ENCODE peak calls at places on chromosomes 2 and 18, in eight cellular contexts. One of them, this sample, is unnamed.

GRCh38 chr18:39558658-39559057 is 1993.1 kb upstream of the CELF4 start:
- DNase-seq in activated B cell treated with CpG ODN at 0.5 μM for 24 hours: no peak
- DNase-seq in endodermal cell: no peak
- DNase-seq in activated CD8-positive, alpha-beta T cell treated with anti-CD3 and anti-CD28 coated beads for 36 hours: no peak
- DNase-seq in brain microvascular endothelial cell: no peak
- DNase-seq in upper lobe of right lung: no peak
- DNase-seq in GM13977: no peak
- DNase-seq in fibroblast of lung: peak; percentile 53
- DNase-seq in this sample: no peak

GRCh38 chr18:49487711-49488310 is 777 bp upstream of the C18orf32 start:
- DNase-seq in GM13977: no peak
- DNase-seq in activated B cell treated with CpG ODN at 0.5 μM for 24 hours: no peak
- DNase-seq in endodermal cell: no peak
- DNase-seq in activated CD8-positive, alpha-beta T cell treated with anti-CD3 and anti-CD28 coated beads for 36 hours: peak; percentile 13
- DNase-seq in upper lobe of right lung: no peak
- DNase-seq in brain microvascular endothelial cell: no peak
- DNase-seq in fibroblast of lung: no peak
- DNase-seq in this sample: no peak

GRCh38 chr2:146997945-146998344 is 846.9 kb upstream of the ACVR2A start:
- DNase-seq in fibroblast of lung: no peak
- DNase-seq in upper lobe of right lung: no peak
- DNase-seq in activated CD8-positive, alpha-beta T cell treated with anti-CD3 and anti-CD28 coated beads for 36 hours: no peak
- DNase-seq in activated B cell treated with CpG ODN at 0.5 μM for 24 hours: no peak
- DNase-seq in endodermal cell: no peak
- DNase-seq in GM13977: no peak
- DNase-seq in brain microvascular endothelial cell: no peak
- DNase-seq in this sample: no peak

GRCh38 chr2:78318275-78318674 is 707.2 kb upstream of the REG3G start:
- DNase-seq in endodermal cell: no peak
- DNase-seq in upper lobe of right lung: no peak
- DNase-seq in brain microvascular endothelial cell: no peak
- DNase-seq in activated CD8-positive, alpha-beta T cell treated with anti-CD3 and anti-CD28 coated beads for 36 hours: no peak
- DNase-seq in GM13977: no peak
- DNase-seq in fibroblast of lung: no peak
- DNase-seq in activated B cell treated with CpG ODN at 0.5 μM for 24 hours: no peak
- DNase-seq in this sample: no peak

GRCh38 chr2:213101686-213102460 is 49.5 kb downstream of the IKZF2 start:
- DNase-seq in endodermal cell: no peak
- DNase-seq in fibroblast of lung: no peak
- DNase-seq in upper lobe of right lung: no peak
- DNase-seq in brain microvascular endothelial cell: no peak
- DNase-seq in GM13977: no peak
- DNase-seq in activated CD8-positive, alpha-beta T cell treated with anti-CD3 and anti-CD28 coated beads for 36 hours: no peak
- DNase-seq in activated B cell treated with CpG ODN at 0.5 μM for 24 hours: no peak
- DNase-seq in this sample: no peak

GRCh38 chr2:191302459-191303155 is 57.4 kb downstream of the MYO1B start:
- DNase-seq in upper lobe of right lung: no peak
- DNase-seq in brain microvascular endothelial cell: peak; percentile 35
- DNase-seq in fibroblast of lung: no peak
- DNase-seq in GM13977: peak; percentile 7
- DNase-seq in activated B cell treated with CpG ODN at 0.5 μM for 24 hours: no peak
- DNase-seq in endodermal cell: peak; percentile 69
- DNase-seq in activated CD8-positive, alpha-beta T cell treated with anti-CD3 and anti-CD28 coated beads for 36 hours: peak; percentile 23
- DNase-seq in this sample: no peak

GRCh38 chr18:36729197-36729596 is 99.6 kb downstream of the TPGS2 start:
- DNase-seq in GM13977: no peak
- DNase-seq in upper lobe of right lung: no peak
- DNase-seq in brain microvascular endothelial cell: no peak
- DNase-seq in activated B cell treated with CpG ODN at 0.5 μM for 24 hours: no peak
- DNase-seq in fibroblast of lung: no peak
- DNase-seq in endodermal cell: no peak
- DNase-seq in activated CD8-positive, alpha-beta T cell treated with anti-CD3 and anti-CD28 coated beads for 36 hours: no peak
- DNase-seq in this sample: no peak

GRCh38 chr2:239321596-239322413 is 79.0 kb downstream of the HDAC4 start:
- DNase-seq in brain microvascular endothelial cell: no peak
- DNase-seq in upper lobe of right lung: no peak
- DNase-seq in fibroblast of lung: no peak
- DNase-seq in activated B cell treated with CpG ODN at 0.5 μM for 24 hours: no peak
- DNase-seq in activated CD8-positive, alpha-beta T cell treated with anti-CD3 and anti-CD28 coated beads for 36 hours: peak; percentile 94
- DNase-seq in endodermal cell: peak; percentile 40
- DNase-seq in GM13977: no peak
- DNase-seq in this sample: no peak

GRCh38 chr2:191003405-191004309 is 10.3 kb downstream of the STAT1 start:
- DNase-seq in upper lobe of right lung: no peak
- DNase-seq in GM13977: no peak
- DNase-seq in activated B cell treated with CpG ODN at 0.5 μM for 24 hours: no peak
- DNase-seq in endodermal cell: no peak
- DNase-seq in brain microvascular endothelial cell: no peak
- DNase-seq in fibroblast of lung: no peak
- DNase-seq in activated CD8-positive, alpha-beta T cell treated with anti-CD3 and anti-CD28 coated beads for 36 hours: no peak
- DNase-seq in this sample: no peak

GRCh38 chr2:46552528-46552927 is 73.2 kb downstream of the TMEM247 start:
- DNase-seq in brain microvascular endothelial cell: no peak
- DNase-seq in activated B cell treated with CpG ODN at 0.5 μM for 24 hours: no peak
- DNase-seq in upper lobe of right lung: no peak
- DNase-seq in activated CD8-positive, alpha-beta T cell treated with anti-CD3 and anti-CD28 coated beads for 36 hours: no peak
- DNase-seq in fibroblast of lung: no peak
- DNase-seq in endodermal cell: no peak
- DNase-seq in GM13977: no peak
- DNase-seq in this sample: no peak

GRCh38 chr2:46557788-46558187 is 78.4 kb downstream of the TMEM247 start:
- DNase-seq in activated CD8-positive, alpha-beta T cell treated with anti-CD3 and anti-CD28 coated beads for 36 hours: no peak
- DNase-seq in fibroblast of lung: no peak
- DNase-seq in activated B cell treated with CpG ODN at 0.5 μM for 24 hours: no peak
- DNase-seq in brain microvascular endothelial cell: no peak
- DNase-seq in upper lobe of right lung: no peak
- DNase-seq in endodermal cell: no peak
- DNase-seq in GM13977: no peak
- DNase-seq in this sample: no peak

GRCh38 chr2:46554381-46554780 is 75.0 kb downstream of the TMEM247 start:
- DNase-seq in fibroblast of lung: no peak
- DNase-seq in brain microvascular endothelial cell: no peak
- DNase-seq in upper lobe of right lung: no peak
- DNase-seq in activated B cell treated with CpG ODN at 0.5 μM for 24 hours: no peak
- DNase-seq in endodermal cell: no peak
- DNase-seq in GM13977: no peak
- DNase-seq in activated CD8-positive, alpha-beta T cell treated with anti-CD3 and anti-CD28 coated beads for 36 hours: no peak
- DNase-seq in this sample: no peak

GRCh38 chr2:46555646-46556205 is 76.4 kb downstream of the TMEM247 start:
- DNase-seq in GM13977: no peak
- DNase-seq in fibroblast of lung: no peak
- DNase-seq in brain microvascular endothelial cell: no peak
- DNase-seq in upper lobe of right lung: no peak
- DNase-seq in activated B cell treated with CpG ODN at 0.5 μM for 24 hours: no peak
- DNase-seq in activated CD8-positive, alpha-beta T cell treated with anti-CD3 and anti-CD28 coated beads for 36 hours: no peak
- DNase-seq in endodermal cell: no peak
- DNase-seq in this sample: no peak

DNA sequence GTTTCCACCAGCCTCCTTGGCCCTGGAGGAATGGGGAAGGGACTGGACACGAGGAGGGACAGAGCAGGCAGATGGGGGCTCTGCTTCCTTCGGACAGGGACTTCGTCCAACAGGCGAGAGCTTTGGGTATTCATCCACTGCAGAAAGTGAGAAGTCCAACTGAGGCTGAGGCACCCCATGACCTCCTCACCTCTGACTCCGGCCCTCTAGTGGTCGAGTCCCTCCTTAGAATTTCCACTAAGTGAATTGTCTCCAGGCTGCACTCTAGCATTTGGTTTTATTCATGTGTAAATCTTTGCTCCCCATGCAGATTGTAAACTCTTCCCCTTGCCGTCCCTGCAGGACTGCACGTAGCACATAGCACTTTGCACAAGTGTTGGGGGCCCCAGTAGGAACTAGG is 75.6 kb downstream of the TMEM247 start:
- DNase-seq in GM13977: no peak
- DNase-seq in upper lobe of right lung: no peak
- DNase-seq in activated B cell treated with CpG ODN at 0.5 μM for 24 hours: no peak
- DNase-seq in fibroblast of lung: no peak
- DNase-seq in activated CD8-positive, alpha-beta T cell treated with anti-CD3 and anti-CD28 coated beads for 36 hours: peak; percentile 55
- DNase-seq in brain microvascular endothelial cell: no peak
- DNase-seq in endodermal cell: peak; percentile 80
- DNase-seq in this sample: peak; percentile 16
- TF ChIP-seq CTCF in GM13977: peak; percentile 34
- TF ChIP-seq CTCF in upper lobe of right lung: peak; percentile 26
- TF ChIP-seq CTCF in activated B cell treated with CpG ODN at 0.5 μM for 24 hours: no peak
- TF ChIP-seq CTCF in fibroblast of lung: peak; percentile 17
- TF ChIP-seq CTCF in activated CD8-positive, alpha-beta T cell treated with anti-CD3 and anti-CD28 coated beads for 36 hours: peak; percentile 69
- TF ChIP-seq CTCF in brain microvascular endothelial cell: peak; percentile 60
- TF ChIP-seq CTCF in endodermal cell: peak; percentile 84
- TF ChIP-seq CTCF in this sample: peak; percentile 55

GRCh38 chr2:222479855-222480254 is 55.5 kb downstream of the SGPP2 start:
- DNase-seq in endodermal cell: no peak
- DNase-seq in upper lobe of right lung: no peak
- DNase-seq in GM13977: no peak
- DNase-seq in brain microvascular endothelial cell: no peak
- DNase-seq in activated B cell treated with CpG ODN at 0.5 μM for 24 hours: no peak
- DNase-seq in activated CD8-positive, alpha-beta T cell treated with anti-CD3 and anti-CD28 coated beads for 36 hours: no peak
- DNase-seq in fibroblast of lung: peak; percentile 3
- DNase-seq in this sample: no peak

GRCh38 chr2:222481941-222482340 is 57.6 kb downstream of the SGPP2 start:
- DNase-seq in GM13977: no peak
- DNase-seq in activated B cell treated with CpG ODN at 0.5 μM for 24 hours: no peak
- DNase-seq in brain microvascular endothelial cell: no peak
- DNase-seq in endodermal cell: no peak
- DNase-seq in activated CD8-positive, alpha-beta T cell treated with anti-CD3 and anti-CD28 coated beads for 36 hours: no peak
- DNase-seq in upper lobe of right lung: no peak
- DNase-seq in fibroblast of lung: no peak
- DNase-seq in this sample: no peak

GRCh38 chr2:222485367-222486211 is 61.2 kb downstream of the SGPP2 start:
- DNase-seq in upper lobe of right lung: no peak
- DNase-seq in activated CD8-positive, alpha-beta T cell treated with anti-CD3 and anti-CD28 coated beads for 36 hours: no peak
- DNase-seq in GM13977: no peak
- DNase-seq in activated B cell treated with CpG ODN at 0.5 μM for 24 hours: no peak
- DNase-seq in brain microvascular endothelial cell: no peak
- DNase-seq in endodermal cell: no peak
- DNase-seq in fibroblast of lung: no peak
- DNase-seq in this sample: no peak

GRCh38 chr2:222480497-222480896 is 56.2 kb downstream of the SGPP2 start:
- DNase-seq in fibroblast of lung: no peak
- DNase-seq in brain microvascular endothelial cell: no peak
- DNase-seq in endodermal cell: no peak
- DNase-seq in activated CD8-positive, alpha-beta T cell treated with anti-CD3 and anti-CD28 coated beads for 36 hours: no peak
- DNase-seq in upper lobe of right lung: no peak
- DNase-seq in GM13977: no peak
- DNase-seq in activated B cell treated with CpG ODN at 0.5 μM for 24 hours: no peak
- DNase-seq in this sample: no peak

DNA sequence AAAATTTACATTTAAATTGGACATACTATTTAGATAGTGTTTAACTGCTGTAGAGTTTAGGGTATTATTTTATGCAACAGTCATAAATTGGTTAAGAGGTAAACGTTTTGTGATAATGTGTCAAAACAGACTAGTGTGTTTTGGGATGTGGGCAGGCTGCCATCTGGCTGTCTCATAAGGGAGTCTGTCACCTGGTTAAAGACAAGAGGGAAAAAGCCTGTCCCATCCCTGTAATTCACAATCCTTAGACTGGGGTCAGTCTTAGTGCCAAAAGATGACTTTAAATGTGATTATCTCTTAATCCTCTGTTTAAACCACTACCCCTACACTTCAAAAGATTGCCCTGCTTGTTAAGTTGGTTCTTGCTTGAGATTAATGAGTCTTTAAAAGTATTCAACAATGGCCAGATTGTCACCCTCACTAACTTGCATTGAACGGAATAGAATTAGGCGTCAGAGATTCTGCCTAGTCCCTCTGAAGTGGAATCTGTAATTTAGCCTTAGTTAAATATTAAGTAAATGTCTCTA is 59.2 kb downstream of the SGPP2 start:
- DNase-seq in GM13977: no peak
- DNase-seq in upper lobe of right lung: no peak
- DNase-seq in endodermal cell: no peak
- DNase-seq in activated B cell treated with CpG ODN at 0.5 μM for 24 hours: no peak
- DNase-seq in activated CD8-positive, alpha-beta T cell treated with anti-CD3 and anti-CD28 coated beads for 36 hours: peak; percentile 7
- DNase-seq in fibroblast of lung: no peak
- DNase-seq in brain microvascular endothelial cell: no peak
- DNase-seq in this sample: no peak
- TF ChIP-seq CTCF in GM13977: peak; percentile 32
- TF ChIP-seq CTCF in upper lobe of right lung: no peak
- TF ChIP-seq CTCF in endodermal cell: peak; percentile 65
- TF ChIP-seq CTCF in activated B cell treated with CpG ODN at 0.5 μM for 24 hours: no peak
- TF ChIP-seq CTCF in activated CD8-positive, alpha-beta T cell treated with anti-CD3 and anti-CD28 coated beads for 36 hours: no peak
- TF ChIP-seq CTCF in fibroblast of lung: no peak
- TF ChIP-seq CTCF in brain microvascular endothelial cell: no peak
- TF ChIP-seq CTCF in this sample: no peak

GRCh38 chr2:61900246-61900645 is 5.2 kb upstream of the COMMD1 start:
- DNase-seq in activated B cell treated with CpG ODN at 0.5 μM for 24 hours: no peak
- DNase-seq in activated CD8-positive, alpha-beta T cell treated with anti-CD3 and anti-CD28 coated beads for 36 hours: no peak
- DNase-seq in fibroblast of lung: peak; percentile 52
- DNase-seq in upper lobe of right lung: no peak
- DNase-seq in brain microvascular endothelial cell: peak; percentile 36
- DNase-seq in endodermal cell: no peak
- DNase-seq in GM13977: no peak
- DNase-seq in this sample: no peak

GRCh38 chr2:61898810-61899209 is 6.7 kb upstream of the COMMD1 start:
- DNase-seq in activated B cell treated with CpG ODN at 0.5 μM for 24 hours: no peak
- DNase-seq in endodermal cell: no peak
- DNase-seq in upper lobe of right lung: no peak
- DNase-seq in activated CD8-positive, alpha-beta T cell treated with anti-CD3 and anti-CD28 coated beads for 36 hours: peak; percentile 36
- DNase-seq in fibroblast of lung: no peak
- DNase-seq in brain microvascular endothelial cell: peak; percentile 22
- DNase-seq in GM13977: no peak
- DNase-seq in this sample: no peak
- TF ChIP-seq CTCF in activated B cell treated with CpG ODN at 0.5 μM for 24 hours: no peak
- TF ChIP-seq CTCF in endodermal cell: peak; percentile 62
- TF ChIP-seq CTCF in upper lobe of right lung: peak; percentile 12
- TF ChIP-seq CTCF in activated CD8-positive, alpha-beta T cell treated with anti-CD3 and anti-CD28 coated beads for 36 hours: peak; percentile 20
- TF ChIP-seq CTCF in fibroblast of lung: peak; percentile 37
- TF ChIP-seq CTCF in brain microvascular endothelial cell: peak; percentile 69
- TF ChIP-seq CTCF in GM13977: peak; percentile 53
- TF ChIP-seq CTCF in this sample: peak; percentile 51

GRCh38 chr2:121185571-121186074 is 99.4 kb downstream of the TFCP2L1 start:
- DNase-seq in brain microvascular endothelial cell: no peak
- DNase-seq in GM13977: no peak
- DNase-seq in upper lobe of right lung: no peak
- DNase-seq in activated CD8-positive, alpha-beta T cell treated with anti-CD3 and anti-CD28 coated beads for 36 hours: no peak
- DNase-seq in fibroblast of lung: peak; percentile 20
- DNase-seq in activated B cell treated with CpG ODN at 0.5 μM for 24 hours: no peak
- DNase-seq in endodermal cell: no peak
- DNase-seq in this sample: no peak

GRCh38 chr2:121182520-121182919 is 102.5 kb downstream of the TFCP2L1 start:
- DNase-seq in activated CD8-positive, alpha-beta T cell treated with anti-CD3 and anti-CD28 coated beads for 36 hours: no peak
- DNase-seq in endodermal cell: no peak
- DNase-seq in upper lobe of right lung: no peak
- DNase-seq in fibroblast of lung: no peak
- DNase-seq in activated B cell treated with CpG ODN at 0.5 μM for 24 hours: no peak
- DNase-seq in GM13977: no peak
- DNase-seq in brain microvascular endothelial cell: no peak
- DNase-seq in this sample: no peak

GRCh38 chr2:121186261-121186660 is 98.7 kb downstream of the TFCP2L1 start:
- DNase-seq in upper lobe of right lung: no peak
- DNase-seq in fibroblast of lung: no peak
- DNase-seq in activated B cell treated with CpG ODN at 0.5 μM for 24 hours: no peak
- DNase-seq in brain microvascular endothelial cell: no peak
- DNase-seq in GM13977: no peak
- DNase-seq in endodermal cell: peak; percentile 35
- DNase-seq in activated CD8-positive, alpha-beta T cell treated with anti-CD3 and anti-CD28 coated beads for 36 hours: no peak
- DNase-seq in this sample: no peak

GRCh38 chr2:121185111-121185510 is 99.9 kb downstream of the TFCP2L1 start:
- DNase-seq in activated B cell treated with CpG ODN at 0.5 μM for 24 hours: no peak
- DNase-seq in fibroblast of lung: no peak
- DNase-seq in upper lobe of right lung: no peak
- DNase-seq in GM13977: no peak
- DNase-seq in brain microvascular endothelial cell: no peak
- DNase-seq in endodermal cell: no peak
- DNase-seq in activated CD8-positive, alpha-beta T cell treated with anti-CD3 and anti-CD28 coated beads for 36 hours: no peak
- DNase-seq in this sample: no peak

GRCh38 chr2:121184248-121184862 is 100.6 kb downstream of the TFCP2L1 start:
- DNase-seq in fibroblast of lung: no peak
- DNase-seq in activated CD8-positive, alpha-beta T cell treated with anti-CD3 and anti-CD28 coated beads for 36 hours: no peak
- DNase-seq in GM13977: no peak
- DNase-seq in upper lobe of right lung: no peak
- DNase-seq in endodermal cell: no peak
- DNase-seq in activated B cell treated with CpG ODN at 0.5 μM for 24 hours: no peak
- DNase-seq in brain microvascular endothelial cell: no peak
- DNase-seq in this sample: no peak
- TF ChIP-seq CTCF in fibroblast of lung: no peak
- TF ChIP-seq CTCF in activated CD8-positive, alpha-beta T cell treated with anti-CD3 and anti-CD28 coated beads for 36 hours: no peak
- TF ChIP-seq CTCF in GM13977: no peak
- TF ChIP-seq CTCF in upper lobe of right lung: no peak
- TF ChIP-seq CTCF in endodermal cell: no peak
- TF ChIP-seq CTCF in activated B cell treated with CpG ODN at 0.5 μM for 24 hours: no peak
- TF ChIP-seq CTCF in brain microvascular endothelial cell: no peak
- TF ChIP-seq CTCF in this sample: no peak

This sample was measured in neural crest cell.